ENCODE peak calls at places on chromosomes 7 and 10, in six cellular contexts. P is fibroblast of lung; F is CD8-positive, alpha-beta memory T cell; A is PC-3; O is uterus; D is right cardiac atrium. R is an unnamed sample.

GRCh38 chr7:40808409-40808942 is 673.7 kb downstream of the SUGCT start:
- DNase-seq in P (peak; percentile 85), A (peak; percentile 73), D (no peak), O (no peak), F (no peak), R (peak; percentile 80)

GRCh38 chr10:103463456-103463855 is 4.8 kb upstream of the CALHM1 start:
- DNase-seq in D (no peak), P (peak; percentile 14), A (no peak), F (no peak), O (no peak), R (peak; percentile 81)

GRCh38 chr10:12063483-12063818 is 5.3 kb upstream of the DHTKD1 start:
- DNase-seq in P (no peak), D (no peak), F (no peak), A (no peak), O (no peak), R (no peak)

GRCh38 chr7:19663816-19664531 is 44.9 kb downstream of the POLR1F start:
- DNase-seq in P (no peak), O (no peak), D (no peak), F (no peak), A (peak; percentile 75), R (no peak)

GRCh38 chr10:107144490-107144889 is 20.0 kb downstream of the SORCS1 start:
- DNase-seq in A (peak; percentile 3), P (no peak), D (no peak), O (no peak), F (no peak), R (no peak)

GRCh38 chr7:130956417-130957139 is 222.6 kb upstream of the KLF14 start:
- DNase-seq in P (peak; percentile 24), O (no peak), D (no peak), A (no peak), F (no peak), R (peak; percentile 78)

GRCh38 chr7:23357190-23358093 is 58.3 kb downstream of the MALSU1 start:
- DNase-seq in O (no peak), F (no peak), P (peak; percentile 72), D (no peak), A (peak; percentile 87), R (peak; percentile 35)

GRCh38 chr10:31590023-31590800 is 271.2 kb downstream of the ZEB1 start:
- DNase-seq in D (no peak), O (no peak), F (no peak), A (no peak), P (peak; percentile 64), R (no peak)

GRCh38 chr10:63707254-63707910 is 186.2 kb downstream of the REEP3 start:
- DNase-seq in A (peak; percentile 100), F (no peak), O (peak; percentile 79), D (no peak), P (peak; percentile 100), R (peak; percentile 93)

GRCh38 chr10:100962346-100963080 is 6.8 kb upstream of the SEMA4G start:
- DNase-seq in F (no peak), O (no peak), D (no peak), P (peak; percentile 56), A (no peak), R (no peak)

GRCh38 chr10:59227136-59227673 is 50.8 kb downstream of the PHYHIPL start:
- DNase-seq in F (no peak), P (no peak), A (peak; percentile 25), O (no peak), D (no peak), R (no peak)

GRCh38 chr7:16135628-16136027 is 285.7 kb downstream of the CRPPA start:
- DNase-seq in P (no peak), F (no peak), O (no peak), D (no peak), A (no peak), R (no peak)

GRCh38 chr7:95304990-95305389 is 19.3 kb downstream of the PON1 start:
- DNase-seq in O (no peak), D (no peak), F (no peak), P (no peak), A (no peak), R (no peak)

GRCh38 chr7:83347836-83348482 is 185.3 kb upstream of the PCLO start:
- DNase-seq in O (no peak), D (no peak), F (no peak), P (peak; percentile 79), A (peak; percentile 58), R (no peak)

GRCh38 chr7:13932131-13932530 is 57.3 kb downstream of the ETV1 start:
- DNase-seq in A (no peak), D (no peak), O (no peak), F (no peak), P (no peak), R (no peak)

GRCh38 chr10:114426476-114426875 is 22.2 kb upstream of the AFAP1L2 start:
- DNase-seq in D (no peak), O (no peak), P (no peak), F (no peak), A (no peak), R (no peak)

GRCh38 chr10:16967000-16967865 is 150.0 kb upstream of the RSU1 start:
- DNase-seq in F (no peak), A (peak; percentile 27), O (no peak), D (no peak), P (peak; percentile 93), R (no peak)

GRCh38 chr7:71708710-71709109 is 576.8 kb downstream of the GALNT17 start:
- DNase-seq in A (no peak), O (no peak), P (no peak), F (no peak), D (no peak), R (no peak)

GRCh38 chr10:67664936-67665335 is 31.1 kb downstream of the CTNNA3 start:
- DNase-seq in O (no peak), A (no peak), D (no peak), F (no peak), P (peak; percentile 13), R (no peak)

GRCh38 chr10:101092742-101093386 is 31.1 kb downstream of the KAZALD1 start:
- DNase-seq in O (no peak), F (no peak), P (no peak), D (no peak), A (peak; percentile 17), R (no peak)

GRCh38 chr7:95609277-95609971 is 13.1 kb upstream of the PDK4 start:
- DNase-seq in D (peak; percentile 38), O (peak; percentile 79), F (no peak), P (peak; percentile 88), A (peak; percentile 73), R (no peak)

GRCh38 chr10:77784856-77785255 is 141.7 kb downstream of the DLG5 start:
- DNase-seq in O (no peak), D (no peak), P (peak; percentile 72), F (no peak), A (no peak), R (peak; percentile 97)

GRCh38 chr10:83023647-83024046 is 1115.7 kb upstream of the GHITM start:
- DNase-seq in O (no peak), F (no peak), P (no peak), A (no peak), D (no peak), R (no peak)

GRCh38 chr10:114303556-114303955 is 64.5 kb downstream of the VWA2 start:
- DNase-seq in A (no peak), P (no peak), O (no peak), F (no peak), D (no peak), R (no peak)

GRCh38 chr7:157522189-157522588 is 185.4 kb downstream of the DNAJB6 start:
- DNase-seq in F (no peak), O (no peak), A (no peak), P (no peak), D (no peak), R (peak; percentile 48)

GRCh38 chr10:28008054-28008453 is 9.2 kb upstream of the ODAD2 start:
- DNase-seq in O (no peak), D (no peak), P (no peak), A (peak; percentile 23), F (no peak), R (no peak)

GRCh38 chr7:40815512-40815911 is 680.7 kb downstream of the SUGCT start:
- DNase-seq in F (no peak), A (peak; percentile 25), D (no peak), P (peak; percentile 77), O (no peak), R (peak; percentile 73)

GRCh38 chr10:15796762-15797161 is 63.5 kb downstream of the MINDY3 start:
- DNase-seq in F (no peak), P (no peak), O (no peak), D (no peak), A (peak; percentile 12), R (no peak)

GRCh38 chr7:102148799-102149198 is 137.9 kb upstream of the SH2B2 start:
- DNase-seq in F (no peak), O (no peak), D (no peak), A (no peak), P (no peak), R (no peak)

GRCh38 chr7:2520131-2520807 is 695 bp downstream of the LFNG start:
- DNase-seq in P (no peak), O (no peak), F (no peak), A (peak; percentile 13), D (no peak), R (peak; percentile 97)
- H3K4me1 ChIP-seq in P (peaks cover 31% of the 10 kb centered on the region), O (no peaks in the 10 kb centered on the region), F (peaks cover 48% of the 10 kb centered on the region), A (peaks cover 54% of the 10 kb centered on the region), D (peaks cover 6% of the 10 kb centered on the region), R (peaks cover 65% of the 10 kb centered on the region)

DNA sequence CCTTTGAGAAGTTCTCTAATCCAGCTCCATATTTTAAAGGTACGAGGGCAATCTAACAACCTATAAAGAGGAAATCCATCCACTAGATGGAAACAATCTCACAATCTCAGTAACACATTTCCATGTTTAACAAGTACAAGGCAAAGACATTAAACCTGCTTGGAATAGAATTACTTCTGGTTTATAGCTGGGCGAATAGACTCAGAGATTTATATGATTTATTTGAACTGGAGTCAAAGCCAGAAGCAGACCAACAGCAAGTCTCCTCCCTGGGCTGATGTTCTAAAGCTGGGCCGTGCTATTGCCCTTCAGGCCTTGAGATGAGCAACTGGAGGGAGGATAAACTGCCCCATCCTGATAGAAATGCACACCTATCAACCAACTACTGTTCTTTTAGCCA is 25.3 kb downstream of the SLC26A3 start:
- DNase-seq in O (no peak), F (no peak), P (no peak), D (no peak), A (no peak), R (no peak)
- H3K4me1 ChIP-seq in O (no peaks in the 10 kb centered on the region), F (no peaks in the 10 kb centered on the region), P (no peaks in the 10 kb centered on the region), D (no peaks in the 10 kb centered on the region), A (no peaks in the 10 kb centered on the region), R (no peaks in the 10 kb centered on the region)

GRCh38 chr10:79108728-79109127 is 40.0 kb downstream of the ZMIZ1 start:
- DNase-seq in A (no peak), F (no peak), O (no peak), P (no peak), D (no peak), R (no peak)
- H3K4me1 ChIP-seq in A (peaks cover 30% of the 10 kb centered on the region), F (peaks cover 6% of the 10 kb centered on the region), O (peaks cover 18% of the 10 kb centered on the region), P (peaks cover 31% of the 10 kb centered on the region), D (peaks cover 47% of the 10 kb centered on the region), R (peaks cover 46% of the 10 kb centered on the region)

GRCh38 chr7:35801392-35802101 is 690 bp downstream of the SEPTIN7 start:
- DNase-seq in P (peak; percentile 74), O (peak; percentile 60), D (peak; percentile 75), A (peak; percentile 43), F (peak; percentile 82), R (peak; percentile 82)

GRCh38 chr7:35800718-35801391 is at the start of gene SEPTIN7:
- DNase-seq in A (peak; percentile 98), F (peak; percentile 99), P (peak; percentile 99), D (peak; percentile 100), O (peak; percentile 99), R (peak; percentile 97)

GRCh38 chr7:35804571-35804970 is 3.7 kb downstream of the SEPTIN7 start:
- DNase-seq in P (no peak), F (no peak), D (no peak), A (no peak), O (no peak), R (no peak)

GRCh38 chr7:35802102-35802466 is 1.2 kb downstream of the SEPTIN7 start:
- DNase-seq in P (no peak), A (no peak), O (no peak), D (no peak), F (no peak), R (no peak)

GRCh38 chr7:35802649-35803048 is 1.8 kb downstream of the SEPTIN7 start:
- DNase-seq in P (no peak), F (peak; percentile 32), O (no peak), D (no peak), A (no peak), R (no peak)
- H3K4me1 ChIP-seq in P (peaks cover 2% of the 10 kb centered on the region), F (peaks cover 49% of the 10 kb centered on the region), O (no peaks in the 10 kb centered on the region), D (peaks cover 7% of the 10 kb centered on the region), A (peaks cover 20% of the 10 kb centered on the region), R (peaks cover 18% of the 10 kb centered on the region)

R was measured in osteoblast.